ENCODE peak calls at places on chromosomes 11 and 22, in eight cellular contexts. P is esophagus muscularis mucosa, G is hepatic stellate cell, X is pancreas, M is OCI-LY7, Y is AG09319, B is substantia nigra, Q is amygdala. V is an unnamed sample.

GRCh38 chr11:1820463-1821325 is 14.1 kb upstream of the SYT8 start:
- DNase-seq in P (no peak), G (peak; percentile 72), X (no peak), M (no peak), Y (no peak), B (no peak), Q (no peak), V (no peak)

GRCh38 chr11:26987205-26987604 is 6.7 kb upstream of the FIBIN start:
- DNase-seq in P (no peak), G (no peak), X (no peak), M (no peak), Y (no peak), B (no peak), Q (no peak), V (no peak)

GRCh38 chr22:38035530-38035885 is 21.7 kb upstream of the PICK1 start:
- DNase-seq in P (no peak), G (no peak), X (no peak), M (peak; percentile 22), Y (no peak), B (no peak), Q (no peak), V (no peak)

GRCh38 chr22:38873469-38874411 is 1.7 kb upstream of the CBX6 start:
- DNase-seq in P (peak; percentile 31), G (no peak), X (no peak), M (no peak), Y (no peak), B (no peak), Q (no peak), V (no peak)

GRCh38 chr11:122032317-122032716 is 83.7 kb downstream of the BLID start:
- DNase-seq in P (no peak), G (no peak), X (no peak), M (no peak), Y (peak; percentile 93), B (no peak), Q (no peak), V (no peak)

GRCh38 chr22:27435839-27436581 is 365.5 kb downstream of the MN1 start:
- DNase-seq in P (no peak), G (no peak), X (peak; percentile 72), M (no peak), Y (peak; percentile 75), B (no peak), Q (no peak), V (peak; percentile 36)

GRCh38 chr11:131855320-131855719 is 484.9 kb downstream of the NTM start:
- DNase-seq in P (no peak), G (no peak), X (no peak), M (no peak), Y (no peak), B (no peak), Q (no peak), V (no peak)

GRCh38 chr11:135069884-135070283 is 657.8 kb upstream of the B3GAT1 start:
- DNase-seq in P (no peak), G (no peak), X (no peak), M (no peak), Y (no peak), B (no peak), Q (no peak), V (no peak)

GRCh38 chr11:63622318-63622717 is 8.1 kb upstream of the PLAAT3 start:
- DNase-seq in P (no peak), G (no peak), X (no peak), M (no peak), Y (no peak), B (no peak), Q (no peak), V (no peak)

GRCh38 chr22:19179472-19180048 is 1.0 kb upstream of the SLC25A1 start:
- DNase-seq in P (no peak), G (peak; percentile 86), X (peak; percentile 80), M (peak; percentile 84), Y (peak; percentile 62), B (peak; percentile 74), Q (peak; percentile 71), V (peak; percentile 68)

GRCh38 chr11:81700061-81700460 is 1033.6 kb downstream of the FAM181B start:
- DNase-seq in P (no peak), G (no peak), X (no peak), M (no peak), Y (no peak), B (no peak), Q (no peak), V (no peak)

GRCh38 chr11:134244593-134244992 is 8.6 kb downstream of the THYN1 start:
- DNase-seq in P (no peak), G (peak; percentile 50), X (no peak), M (peak; percentile 52), Y (no peak), B (no peak), Q (no peak), V (no peak)

GRCh38 chr11:85845052-85845631 is 10.0 kb upstream of the CCDC83 start:
- DNase-seq in P (no peak), G (no peak), X (no peak), M (no peak), Y (no peak), B (no peak), Q (no peak), V (no peak)

GRCh38 chr11:47233989-47234668 is 14.5 kb downstream of the ACP2 start:
- DNase-seq in P (no peak), G (peak; percentile 53), X (no peak), M (peak; percentile 41), Y (no peak), B (no peak), Q (peak; percentile 26), V (no peak)

GRCh38 chr11:2780850-2781412 is 81.1 kb upstream of the KCNQ1OT1 start:
- DNase-seq in P (peak; percentile 70), G (no peak), X (no peak), M (no peak), Y (no peak), B (no peak), Q (no peak), V (no peak)

GRCh38 chr11:57399928-57400578 is 9.6 kb upstream of the PRG2 start:
- DNase-seq in P (no peak), G (no peak), X (no peak), M (no peak), Y (no peak), B (no peak), Q (no peak), V (no peak)

GRCh38 chr22:46563381-46564083 is 26.1 kb upstream of the CELSR1 start:
- DNase-seq in P (no peak), G (peak; percentile 71), X (peak; percentile 92), M (peak; percentile 85), Y (no peak), B (peak; percentile 55), Q (peak; percentile 38), V (no peak)

GRCh38 chr11:18765554-18765953 is 26.0 kb downstream of the PTPN5 start:
- DNase-seq in P (no peak), G (no peak), X (no peak), M (no peak), Y (no peak), B (no peak), Q (no peak), V (no peak)

GRCh38 chr22:40051322-40051721 is 56.6 kb downstream of the FAM83F start:
- DNase-seq in P (no peak), G (no peak), X (no peak), M (peak; percentile 64), Y (no peak), B (no peak), Q (no peak), V (no peak)

GRCh38 chr11:45092901-45093760 is 53.3 kb upstream of the PRDM11 start:
- DNase-seq in P (no peak), G (peak; percentile 50), X (no peak), M (no peak), Y (no peak), B (no peak), Q (peak; percentile 34), V (no peak)

GRCh38 chr11:58525037-58525614 is 17.2 kb upstream of the OR5B21 start:
- DNase-seq in P (no peak), G (no peak), X (no peak), M (peak; percentile 91), Y (no peak), B (no peak), Q (no peak), V (no peak)

GRCh38 chr11:87290304-87290922 is 252.7 kb downstream of the TMEM135 start:
- DNase-seq in P (no peak), G (peak; percentile 24), X (no peak), M (peak; percentile 74), Y (no peak), B (no peak), Q (no peak), V (peak; percentile 24)

GRCh38 chr11:129769059-129769458 is 46.6 kb upstream of the TMEM45B start:
- DNase-seq in P (no peak), G (no peak), X (no peak), M (no peak), Y (no peak), B (no peak), Q (no peak), V (no peak)

GRCh38 chr11:91173701-91174100 is 950.9 kb upstream of the CHORDC1 start:
- DNase-seq in P (no peak), G (peak; percentile 15), X (no peak), M (no peak), Y (no peak), B (no peak), Q (no peak), V (no peak)

GRCh38 chr11:64244107-64244506 is 2.6 kb downstream of the PPP1R14B start:
- DNase-seq in P (no peak), G (no peak), X (no peak), M (no peak), Y (no peak), B (no peak), Q (no peak), V (no peak)

GRCh38 chr22:40178417-40179409 is 988 bp downstream of the TNRC6B start:
- DNase-seq in P (no peak), G (no peak), X (peak; percentile 62), M (peak; percentile 70), Y (no peak), B (no peak), Q (peak; percentile 22), V (no peak)

GRCh38 chr22:50507421-50507990 is at the start of gene LMF2:
- DNase-seq in P (peak; percentile 99), G (peak; percentile 94), X (peak; percentile 96), M (peak; percentile 90), Y (no peak), B (peak; percentile 100), Q (no peak), V (no peak)

GRCh38 chr22:22069450-22070370 is 87.1 kb upstream of the TOP3B start:
- DNase-seq in P (no peak), G (no peak), X (no peak), M (no peak), Y (no peak), B (no peak), Q (no peak), V (no peak)

GRCh38 chr11:62881579-62882427 is 1.1 kb downstream of the SLC3A2 start:
- DNase-seq in P (peak; percentile 99), G (peak; percentile 96), X (peak; percentile 90), M (peak; percentile 93), Y (peak; percentile 97), B (peak; percentile 84), Q (peak; percentile 91), V (peak; percentile 93)

GRCh38 chr11:61347916-61348461 is 13.7 kb downstream of the CYB561A3 start:
- DNase-seq in P (no peak), G (peak; percentile 65), X (no peak), M (no peak), Y (no peak), B (no peak), Q (no peak), V (no peak)

GRCh38 chr11:72712168-72712721 is 38.0 kb upstream of the PDE2A start:
- DNase-seq in P (peak; percentile 93), G (no peak), X (no peak), M (no peak), Y (no peak), B (peak; percentile 81), Q (peak; percentile 47), V (no peak)